ENCODE peak calls at places on chromosome 4, in four cellular contexts. J is NCI-H1694, C is lower leg skin, E is GM06990. S is an unnamed sample.

GRCh38 chr4:108754327-108754726 is 8.5 kb downstream of the ETNPPL start:
- DNase-seq in J (no peak), C (no peak), E (no peak), S (no peak)

GRCh38 chr4:182922551-182923284 is 5.5 kb upstream of the DCTD start:
- DNase-seq in J (no peak), C (no peak), E (no peak), S (no peak)

GRCh38 chr4:67727124-67727850 is 26.3 kb upstream of the UBA6 start:
- DNase-seq in J (no peak), C (no peak), E (no peak), S (no peak)

GRCh38 chr4:1382776-1383727 is 23.2 kb downstream of the NKX1-1 start:
- DNase-seq in J (no peak), C (peak; percentile 79), E (no peak), S (no peak)

GRCh38 chr4:15077969-15078368 is 75.7 kb downstream of the CPEB2 start:
- DNase-seq in J (no peak), C (no peak), E (no peak), S (no peak)

GRCh38 chr4:152408514-152409327 is 127.2 kb downstream of the FBXW7 start:
- DNase-seq in J (peak; percentile 28), C (no peak), E (no peak), S (peak; percentile 13)

GRCh38 chr4:130545171-130545570 is 1449.2 kb downstream of the C4orf33 start:
- DNase-seq in J (no peak), C (no peak), E (no peak), S (no peak)

GRCh38 chr4:8010618-8011017 is 71.0 kb upstream of the AFAP1 start:
- DNase-seq in J (peak; percentile 28), C (no peak), E (no peak), S (no peak)

GRCh38 chr4:879730-880079 is 52.4 kb downstream of the GAK start:
- DNase-seq in J (no peak), C (no peak), E (no peak), S (peak; percentile 86)

GRCh38 chr4:155675709-155676429 is 9.2 kb downstream of the GUCY1A1 start:
- DNase-seq in J (no peak), C (no peak), E (no peak), S (no peak)

GRCh38 chr4:133624744-133625143 is 475.6 kb downstream of the PCDH10 start:
- DNase-seq in J (no peak), C (no peak), E (no peak), S (no peak)

GRCh38 chr4:74056858-74057562 is 18.5 kb upstream of the CXCL3 start:
- DNase-seq in J (no peak), C (no peak), E (no peak), S (no peak)

GRCh38 chr4:6229095-6229494 is 28.7 kb upstream of the JAKMIP1 start:
- DNase-seq in J (no peak), C (peak; percentile 29), E (no peak), S (no peak)

GRCh38 chr4:168360271-168360670 is 41.7 kb upstream of the DDX60 start:
- DNase-seq in J (no peak), C (no peak), E (no peak), S (no peak)

GRCh38 chr4:94741304-94741703 is 16.5 kb upstream of the BMPR1B start:
- DNase-seq in J (no peak), C (no peak), E (no peak), S (no peak)

GRCh38 chr4:107896651-107897050 is 34.7 kb upstream of the CYP2U1 start:
- DNase-seq in J (no peak), C (no peak), E (no peak), S (no peak)

GRCh38 chr4:107349266-107349665 is 313.2 kb upstream of the DKK2 start:
- DNase-seq in J (no peak), C (no peak), E (no peak), S (no peak)

GRCh38 chr4:87978656-87979055 is 3.1 kb downstream of the SPP1 start:
- DNase-seq in J (no peak), C (no peak), E (no peak), S (no peak)

GRCh38 chr4:108072300-108072699 is 82.6 kb downstream of the HADH start:
- DNase-seq in J (no peak), C (no peak), E (peak; percentile 25), S (no peak)

GRCh38 chr4:62302710-62303109 is 1102.6 kb downstream of the ADGRL3 start:
- DNase-seq in J (no peak), C (no peak), E (no peak), S (no peak)

GRCh38 chr4:183098080-183098722 is 856 bp upstream of the WWC2 start:
- DNase-seq in J (no peak), C (peak; percentile 93), E (no peak), S (peak; percentile 53)